ENCODE peak calls at places on chromosomes 2 and 18, in five cellular contexts. One of them, this sample, is unnamed.

GRCh38 chr2:20584637-20585321 is 66.1 kb downstream of the HS1BP3 start:
- DNase-seq in ACHN: no peak
- DNase-seq in activated CD4-positive, alpha-beta T cell treated with anti-CD3 and anti-CD28 coated beads, Interleukin-2, amount 50 U/mL, for 48 hours: no peak
- DNase-seq in neural crest cell: no peak
- DNase-seq in dorsolateral prefrontal cortex: peak
- DNase-seq in this sample: peak

GRCh38 chr2:99776521-99777265 is 286.9 kb upstream of the REV1 start:
- DNase-seq in ACHN: no peak
- DNase-seq in activated CD4-positive, alpha-beta T cell treated with anti-CD3 and anti-CD28 coated beads, Interleukin-2, amount 50 U/mL, for 48 hours: no peak
- DNase-seq in neural crest cell: no peak
- DNase-seq in dorsolateral prefrontal cortex: no peak
- DNase-seq in this sample: no peak

GRCh38 chr2:238970553-238971081 is 122.7 kb downstream of the TWIST2 start:
- DNase-seq in ACHN: peak
- DNase-seq in activated CD4-positive, alpha-beta T cell treated with anti-CD3 and anti-CD28 coated beads, Interleukin-2, amount 50 U/mL, for 48 hours: peak
- DNase-seq in neural crest cell: peak
- DNase-seq in dorsolateral prefrontal cortex: no peak
- DNase-seq in this sample: peak

GRCh38 chr2:122710049-122710448 is 954.6 kb downstream of the TSN start:
- DNase-seq in ACHN: no peak
- DNase-seq in activated CD4-positive, alpha-beta T cell treated with anti-CD3 and anti-CD28 coated beads, Interleukin-2, amount 50 U/mL, for 48 hours: no peak
- DNase-seq in neural crest cell: no peak
- DNase-seq in dorsolateral prefrontal cortex: no peak
- DNase-seq in this sample: no peak

GRCh38 chr2:9770308-9771100 is 72.8 kb upstream of the TAF1B start:
- DNase-seq in ACHN: peak
- DNase-seq in activated CD4-positive, alpha-beta T cell treated with anti-CD3 and anti-CD28 coated beads, Interleukin-2, amount 50 U/mL, for 48 hours: peak
- DNase-seq in neural crest cell: peak
- DNase-seq in dorsolateral prefrontal cortex: peak
- DNase-seq in this sample: no peak

GRCh38 chr2:127650785-127651380 is 4.9 kb downstream of the GPR17 start:
- DNase-seq in ACHN: no peak
- DNase-seq in activated CD4-positive, alpha-beta T cell treated with anti-CD3 and anti-CD28 coated beads, Interleukin-2, amount 50 U/mL, for 48 hours: no peak
- DNase-seq in neural crest cell: no peak
- DNase-seq in dorsolateral prefrontal cortex: no peak
- DNase-seq in this sample: no peak

GRCh38 chr18:73365018-73365417 is 497.2 kb upstream of the NETO1 start:
- DNase-seq in ACHN: no peak
- DNase-seq in activated CD4-positive, alpha-beta T cell treated with anti-CD3 and anti-CD28 coated beads, Interleukin-2, amount 50 U/mL, for 48 hours: no peak
- DNase-seq in neural crest cell: no peak
- DNase-seq in dorsolateral prefrontal cortex: no peak
- DNase-seq in this sample: no peak

GRCh38 chr18:48975817-48976649 is 25.3 kb upstream of the SMAD7 start:
- DNase-seq in ACHN: peak
- DNase-seq in activated CD4-positive, alpha-beta T cell treated with anti-CD3 and anti-CD28 coated beads, Interleukin-2, amount 50 U/mL, for 48 hours: peak
- DNase-seq in neural crest cell: peak
- DNase-seq in dorsolateral prefrontal cortex: no peak
- DNase-seq in this sample: no peak

GRCh38 chr2:42196403-42197267 is 27.5 kb downstream of the EML4 start:
- DNase-seq in ACHN: peak
- DNase-seq in activated CD4-positive, alpha-beta T cell treated with anti-CD3 and anti-CD28 coated beads, Interleukin-2, amount 50 U/mL, for 48 hours: peak
- DNase-seq in neural crest cell: no peak
- DNase-seq in dorsolateral prefrontal cortex: no peak
- DNase-seq in this sample: no peak

GRCh38 chr18:2958819-2959298 is 54.1 kb downstream of the LPIN2 start:
- DNase-seq in ACHN: no peak
- DNase-seq in activated CD4-positive, alpha-beta T cell treated with anti-CD3 and anti-CD28 coated beads, Interleukin-2, amount 50 U/mL, for 48 hours: no peak
- DNase-seq in neural crest cell: no peak
- DNase-seq in dorsolateral prefrontal cortex: no peak
- DNase-seq in this sample: no peak

GRCh38 chr2:64331430-64331700 is 122.6 kb upstream of the LGALSL start:
- DNase-seq in ACHN: no peak
- DNase-seq in activated CD4-positive, alpha-beta T cell treated with anti-CD3 and anti-CD28 coated beads, Interleukin-2, amount 50 U/mL, for 48 hours: no peak
- DNase-seq in neural crest cell: no peak
- DNase-seq in dorsolateral prefrontal cortex: no peak
- DNase-seq in this sample: no peak

GRCh38 chr2:163348843-163349395 is 386.9 kb downstream of the FIGN start:
- DNase-seq in ACHN: peak
- DNase-seq in activated CD4-positive, alpha-beta T cell treated with anti-CD3 and anti-CD28 coated beads, Interleukin-2, amount 50 U/mL, for 48 hours: no peak
- DNase-seq in neural crest cell: peak
- DNase-seq in dorsolateral prefrontal cortex: no peak
- DNase-seq in this sample: no peak

GRCh38 chr2:84048964-84049363 is 410.1 kb downstream of the SUCLG1 start:
- DNase-seq in ACHN: no peak
- DNase-seq in activated CD4-positive, alpha-beta T cell treated with anti-CD3 and anti-CD28 coated beads, Interleukin-2, amount 50 U/mL, for 48 hours: no peak
- DNase-seq in neural crest cell: no peak
- DNase-seq in dorsolateral prefrontal cortex: no peak
- DNase-seq in this sample: no peak

GRCh38 chr2:234873828-234874173 is 78.0 kb upstream of the SH3BP4 start:
- DNase-seq in ACHN: no peak
- DNase-seq in activated CD4-positive, alpha-beta T cell treated with anti-CD3 and anti-CD28 coated beads, Interleukin-2, amount 50 U/mL, for 48 hours: no peak
- DNase-seq in neural crest cell: no peak
- DNase-seq in dorsolateral prefrontal cortex: no peak
- DNase-seq in this sample: no peak

GRCh38 chr2:287471-287885 is 413 bp downstream of the ALKAL2 start:
- DNase-seq in ACHN: peak
- DNase-seq in activated CD4-positive, alpha-beta T cell treated with anti-CD3 and anti-CD28 coated beads, Interleukin-2, amount 50 U/mL, for 48 hours: no peak
- DNase-seq in neural crest cell: no peak
- DNase-seq in dorsolateral prefrontal cortex: no peak
- DNase-seq in this sample: no peak

GRCh38 chr2:29580223-29580622 is 341.2 kb downstream of the ALK start:
- DNase-seq in ACHN: no peak
- DNase-seq in activated CD4-positive, alpha-beta T cell treated with anti-CD3 and anti-CD28 coated beads, Interleukin-2, amount 50 U/mL, for 48 hours: no peak
- DNase-seq in neural crest cell: no peak
- DNase-seq in dorsolateral prefrontal cortex: no peak
- DNase-seq in this sample: no peak

GRCh38 chr2:186588940-186589732 is 720 bp upstream of the ITGAV start:
- DNase-seq in ACHN: no peak
- DNase-seq in activated CD4-positive, alpha-beta T cell treated with anti-CD3 and anti-CD28 coated beads, Interleukin-2, amount 50 U/mL, for 48 hours: no peak
- DNase-seq in neural crest cell: no peak
- DNase-seq in dorsolateral prefrontal cortex: no peak
- DNase-seq in this sample: no peak

GRCh38 chr18:10081477-10081876 is 167.7 kb downstream of the VAPA start:
- DNase-seq in ACHN: no peak
- DNase-seq in activated CD4-positive, alpha-beta T cell treated with anti-CD3 and anti-CD28 coated beads, Interleukin-2, amount 50 U/mL, for 48 hours: no peak
- DNase-seq in neural crest cell: no peak
- DNase-seq in dorsolateral prefrontal cortex: no peak
- DNase-seq in this sample: no peak

This sample was measured in caudate nucleus.